ENCODE peak calls at places on chromosome 21, in seven cellular contexts. O is fibroblast of mammary gland; F is HCT116; B is stimulated activated CD4-positive, alpha-beta T cell treated with anti-CD3 and anti-CD28 coated beads, Interleukin-4, amount 100 ng/mL, for 4 hours; T is stomach; H is EL; R is A172. D is an unnamed sample.

GRCh38 chr21:32653326-32653901 is 41.2 kb upstream of the CFAP298 start:
- DNase-seq in O (peak), F (peak), B (peak), T (no peak), H (peak), R (peak), D (no peak)

GRCh38 chr21:23977971-23978370 is 1629.3 kb downstream of the MRPL39 start:
- DNase-seq in O (no peak), F (no peak), B (no peak), T (no peak), H (no peak), R (no peak), D (no peak)

GRCh38 chr21:46325073-46325912 is 1.3 kb downstream of the PCNT start:
- DNase-seq in O (peak), F (peak), B (peak), T (peak), H (peak), R (peak), D (peak)

GRCh38 chr21:35303085-35303484 is 254.0 kb upstream of the RUNX1 start:
- DNase-seq in O (peak), F (peak), B (no peak), T (no peak), H (peak), R (peak), D (no peak)

GRCh38 chr21:43676391-43676790 is 17.0 kb downstream of the RRP1B start:
- DNase-seq in O (no peak), F (no peak), B (no peak), T (no peak), H (no peak), R (no peak), D (no peak)

GRCh38 chr21:26843912-26844257 is 1.3 kb downstream of the ADAMTS1 start:
- DNase-seq in O (peak), F (no peak), B (no peak), T (no peak), H (peak), R (no peak), D (no peak)

GRCh38 chr21:34949499-34949898 is 99.6 kb downstream of the RUNX1 start:
- DNase-seq in O (no peak), F (no peak), B (no peak), T (no peak), H (no peak), R (no peak), D (no peak)

GRCh38 chr21:33428669-33429068 is 25.5 kb downstream of the IFNGR2 start:
- DNase-seq in O (peak), F (no peak), B (no peak), T (no peak), H (peak), R (peak), D (no peak)

GRCh38 chr21:25589905-25590304 is 17.4 kb downstream of the MRPL39 start:
- DNase-seq in O (no peak), F (no peak), B (no peak), T (no peak), H (no peak), R (no peak), D (no peak)

GRCh38 chr21:36263797-36264196 is 56.2 kb upstream of the MORC3 start:
- DNase-seq in O (no peak), F (no peak), B (no peak), T (no peak), H (no peak), R (no peak), D (no peak)

GRCh38 chr21:29938968-29939858 is 583 bp downstream of the GRIK1 start:
- DNase-seq in O (peak), F (no peak), B (no peak), T (no peak), H (no peak), R (no peak), D (peak)

GRCh38 chr21:37041706-37042271 is 31.1 kb downstream of the PIGP start:
- DNase-seq in O (no peak), F (no peak), B (no peak), T (no peak), H (no peak), R (no peak), D (peak)

GRCh38 chr21:19553930-19554615 is 1150.5 kb upstream of the TMPRSS15 start:
- DNase-seq in O (no peak), F (no peak), B (no peak), T (no peak), H (no peak), R (no peak), D (no peak)

GRCh38 chr21:40568756-40569155 is 278.2 kb downstream of the DSCAM start:
- DNase-seq in O (no peak), F (no peak), B (no peak), T (no peak), H (no peak), R (no peak), D (no peak)

GRCh38 chr21:46184625-46185555 is 631 bp upstream of the SPATC1L start:
- DNase-seq in O (peak), F (peak), B (peak), T (peak), H (peak), R (peak), D (no peak)

GRCh38 chr21:26115346-26115745 is 55.2 kb downstream of the APP start:
- DNase-seq in O (no peak), F (no peak), B (no peak), T (no peak), H (no peak), R (no peak), D (peak)

GRCh38 chr21:36338975-36339374 is 19.0 kb downstream of the MORC3 start:
- DNase-seq in O (no peak), F (no peak), B (no peak), T (no peak), H (no peak), R (no peak), D (no peak)

GRCh38 chr21:44420416-44421205 is 34.7 kb upstream of the LRRC3 start:
- DNase-seq in O (no peak), F (no peak), B (no peak), T (no peak), H (no peak), R (no peak), D (no peak)

GRCh38 chr21:37606549-37606948 is 240.0 kb downstream of the DYRK1A start:
- DNase-seq in O (no peak), F (no peak), B (no peak), T (no peak), H (no peak), R (no peak), D (no peak)

GRCh38 chr21:20968391-20968790 is 29.8 kb upstream of the NCAM2 start:
- DNase-seq in O (no peak), F (no peak), B (no peak), T (no peak), H (no peak), R (no peak), D (no peak)

GRCh38 chr21:43644609-43645008 is 14.7 kb downstream of the HSF2BP start:
- DNase-seq in O (peak), F (no peak), B (no peak), T (no peak), H (no peak), R (peak), D (no peak)

GRCh38 chr21:45081636-45082035 is 7.3 kb downstream of the ADARB1 start:
- DNase-seq in O (no peak), F (no peak), B (no peak), T (no peak), H (no peak), R (no peak), D (no peak)

GRCh38 chr21:15221799-15222386 is 157.1 kb upstream of the NRIP1 start:
- DNase-seq in O (peak), F (peak), B (no peak), T (no peak), H (peak), R (peak), D (no peak)

GRCh38 chr21:25562660-25563059 is 44.6 kb downstream of the MRPL39 start:
- DNase-seq in O (no peak), F (no peak), B (no peak), T (no peak), H (no peak), R (no peak), D (no peak)

GRCh38 chr21:44925027-44925755 is 4.5 kb upstream of the ITGB2 start:
- DNase-seq in O (peak), F (no peak), B (no peak), T (no peak), H (no peak), R (no peak), D (no peak)

GRCh38 chr21:36423772-36424433 is 38.7 kb downstream of the CHAF1B start:
- DNase-seq in O (no peak), F (no peak), B (no peak), T (no peak), H (no peak), R (no peak), D (no peak)

GRCh38 chr21:16773206-16773605 is 739.6 kb upstream of the CXADR start:
- DNase-seq in O (no peak), F (no peak), B (no peak), T (no peak), H (peak), R (no peak), D (no peak)

GRCh38 chr21:32777269-32777668 is 5.7 kb upstream of the PAXBP1 start:
- DNase-seq in O (peak), F (no peak), B (no peak), T (no peak), H (no peak), R (no peak), D (no peak)

GRCh38 chr21:32256873-32257620 is 21.8 kb downstream of the MIS18A start:
- DNase-seq in O (peak), F (no peak), B (no peak), T (peak), H (peak), R (peak), D (peak)

GRCh38 chr21:37297364-37297763 is 30.2 kb upstream of the VPS26C start:
- DNase-seq in O (no peak), F (no peak), B (no peak), T (no peak), H (no peak), R (no peak), D (no peak)

GRCh38 chr21:43716376-43717165 is 2.4 kb upstream of the PDXK start:
- DNase-seq in O (peak), F (no peak), B (no peak), T (no peak), H (peak), R (peak), D (no peak)

D was measured in NCI-H146.